ENCODE peak calls at places on chromosomes 7 and 10, in four cellular contexts. One of them, this sample, is unnamed.

GRCh38 chr10:100565206-100565985 is 29.7 kb downstream of the HIF1AN start:
- DNase-seq in pancreas: no peak
- DNase-seq in brain microvascular endothelial cell: no peak
- DNase-seq in esophagus squamous epithelium: no peak
- DNase-seq in this sample: no peak

GRCh38 chr7:89773594-89773993 is 380.7 kb upstream of the STEAP1 start:
- DNase-seq in pancreas: no peak
- DNase-seq in esophagus squamous epithelium: no peak
- DNase-seq in brain microvascular endothelial cell: no peak
- DNase-seq in this sample: no peak

GRCh38 chr10:91416339-91416868 is 6.3 kb downstream of the HECTD2 start:
- DNase-seq in esophagus squamous epithelium: no peak
- DNase-seq in pancreas: no peak
- DNase-seq in brain microvascular endothelial cell: no peak
- DNase-seq in this sample: no peak

GRCh38 chr10:110475722-110476515 is 21.8 kb upstream of the DUSP5 start:
- DNase-seq in pancreas: no peak
- DNase-seq in brain microvascular endothelial cell: no peak
- DNase-seq in esophagus squamous epithelium: no peak
- DNase-seq in this sample: no peak

GRCh38 chr10:112131361-112131760 is 52.2 kb downstream of the GPAM start:
- DNase-seq in pancreas: no peak
- DNase-seq in brain microvascular endothelial cell: no peak
- DNase-seq in esophagus squamous epithelium: no peak
- DNase-seq in this sample: no peak

GRCh38 chr7:49127359-49127848 is 203.1 kb downstream of the CDC14C start:
- DNase-seq in brain microvascular endothelial cell: no peak
- DNase-seq in pancreas: no peak
- DNase-seq in esophagus squamous epithelium: no peak
- DNase-seq in this sample: no peak

GRCh38 chr7:42449431-42449830 is 212.4 kb upstream of the GLI3 start:
- DNase-seq in esophagus squamous epithelium: no peak
- DNase-seq in pancreas: no peak
- DNase-seq in brain microvascular endothelial cell: no peak
- DNase-seq in this sample: no peak

GRCh38 chr7:33395340-33395739 is 266.0 kb downstream of the BBS9 start:
- DNase-seq in esophagus squamous epithelium: no peak
- DNase-seq in brain microvascular endothelial cell: no peak
- DNase-seq in pancreas: no peak
- DNase-seq in this sample: peak

GRCh38 chr7:106065560-106066500 is 46.3 kb downstream of the SYPL1 start:
- DNase-seq in brain microvascular endothelial cell: peak
- DNase-seq in esophagus squamous epithelium: no peak
- DNase-seq in pancreas: no peak
- DNase-seq in this sample: peak

GRCh38 chr7:21243265-21243664 is 184.6 kb upstream of the SP4 start:
- DNase-seq in brain microvascular endothelial cell: no peak
- DNase-seq in esophagus squamous epithelium: no peak
- DNase-seq in pancreas: no peak
- DNase-seq in this sample: no peak

GRCh38 chr7:31948041-31948440 is 122.2 kb downstream of the PDE1C start:
- DNase-seq in esophagus squamous epithelium: no peak
- DNase-seq in brain microvascular endothelial cell: peak
- DNase-seq in pancreas: no peak
- DNase-seq in this sample: peak

GRCh38 chr10:132322621-132323048 is 9.4 kb upstream of the LRRC27 start:
- DNase-seq in esophagus squamous epithelium: no peak
- DNase-seq in pancreas: no peak
- DNase-seq in brain microvascular endothelial cell: no peak
- DNase-seq in this sample: peak

GRCh38 chr7:92375013-92375412 is 72.3 kb upstream of the GATAD1 start:
- DNase-seq in esophagus squamous epithelium: no peak
- DNase-seq in brain microvascular endothelial cell: no peak
- DNase-seq in pancreas: no peak
- DNase-seq in this sample: peak

GRCh38 chr10:42998481-42999384 is 78.1 kb upstream of the RET start:
- DNase-seq in brain microvascular endothelial cell: no peak
- DNase-seq in pancreas: no peak
- DNase-seq in esophagus squamous epithelium: no peak
- DNase-seq in this sample: no peak

GRCh38 chr10:51468424-51468823 is 231.0 kb downstream of the CSTF2T start:
- DNase-seq in esophagus squamous epithelium: no peak
- DNase-seq in brain microvascular endothelial cell: no peak
- DNase-seq in pancreas: no peak
- DNase-seq in this sample: no peak

GRCh38 chr7:40595129-40595528 is 460.3 kb downstream of the SUGCT start:
- DNase-seq in esophagus squamous epithelium: no peak
- DNase-seq in brain microvascular endothelial cell: no peak
- DNase-seq in pancreas: no peak
- DNase-seq in this sample: no peak

GRCh38 chr7:11557627-11558026 is 274.4 kb downstream of the THSD7A start:
- DNase-seq in esophagus squamous epithelium: no peak
- DNase-seq in brain microvascular endothelial cell: peak
- DNase-seq in pancreas: no peak
- DNase-seq in this sample: peak

GRCh38 chr10:68578945-68579344 is 18.8 kb downstream of the TET1 start:
- DNase-seq in esophagus squamous epithelium: no peak
- DNase-seq in brain microvascular endothelial cell: no peak
- DNase-seq in pancreas: no peak
- DNase-seq in this sample: peak

GRCh38 chr10:68572151-68572550 is 12.0 kb downstream of the TET1 start:
- DNase-seq in pancreas: no peak
- DNase-seq in esophagus squamous epithelium: no peak
- DNase-seq in brain microvascular endothelial cell: no peak
- DNase-seq in this sample: no peak

DNA sequence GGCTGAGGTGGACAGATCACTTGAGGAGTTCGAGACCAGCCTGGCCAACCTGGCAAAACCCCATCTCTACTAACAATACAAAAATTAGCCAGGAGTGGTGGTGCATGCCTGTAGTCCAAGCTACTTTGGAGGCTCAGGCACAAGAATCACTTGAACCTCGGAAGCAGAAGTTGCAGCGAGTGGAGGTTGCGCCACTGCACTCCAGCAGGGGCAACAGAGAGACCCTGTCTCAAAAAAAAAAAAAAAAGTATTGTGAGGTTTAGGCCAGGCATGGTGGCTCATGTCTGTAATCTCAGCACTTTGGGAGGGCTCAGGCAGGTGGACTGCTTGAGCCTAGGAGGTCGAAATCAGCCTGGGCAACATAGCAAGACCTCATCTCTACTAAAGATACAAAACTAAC is 16.0 kb downstream of the TET1 start:
- DNase-seq in pancreas: no peak
- DNase-seq in esophagus squamous epithelium: no peak
- DNase-seq in brain microvascular endothelial cell: no peak
- DNase-seq in this sample: no peak
- TF ChIP-seq CTCF in pancreas: no peak
- TF ChIP-seq CTCF in esophagus squamous epithelium: no peak
- TF ChIP-seq CTCF in brain microvascular endothelial cell: peak
- TF ChIP-seq CTCF in this sample: no peak

GRCh38 chr7:25026156-25026555 is 46.2 kb upstream of the OSBPL3 start:
- DNase-seq in esophagus squamous epithelium: no peak
- DNase-seq in brain microvascular endothelial cell: no peak
- DNase-seq in pancreas: no peak
- DNase-seq in this sample: no peak

GRCh38 chr7:25031007-25031406 is 51.0 kb upstream of the OSBPL3 start:
- DNase-seq in esophagus squamous epithelium: peak
- DNase-seq in brain microvascular endothelial cell: no peak
- DNase-seq in pancreas: no peak
- DNase-seq in this sample: no peak

GRCh38 chr7:25028370-25028971 is 48.5 kb upstream of the OSBPL3 start:
- DNase-seq in pancreas: no peak
- DNase-seq in brain microvascular endothelial cell: peak
- DNase-seq in esophagus squamous epithelium: no peak
- DNase-seq in this sample: peak

GRCh38 chr7:25029075-25029474 is 49.1 kb upstream of the OSBPL3 start:
- DNase-seq in brain microvascular endothelial cell: no peak
- DNase-seq in esophagus squamous epithelium: no peak
- DNase-seq in pancreas: no peak
- DNase-seq in this sample: no peak

DNA sequence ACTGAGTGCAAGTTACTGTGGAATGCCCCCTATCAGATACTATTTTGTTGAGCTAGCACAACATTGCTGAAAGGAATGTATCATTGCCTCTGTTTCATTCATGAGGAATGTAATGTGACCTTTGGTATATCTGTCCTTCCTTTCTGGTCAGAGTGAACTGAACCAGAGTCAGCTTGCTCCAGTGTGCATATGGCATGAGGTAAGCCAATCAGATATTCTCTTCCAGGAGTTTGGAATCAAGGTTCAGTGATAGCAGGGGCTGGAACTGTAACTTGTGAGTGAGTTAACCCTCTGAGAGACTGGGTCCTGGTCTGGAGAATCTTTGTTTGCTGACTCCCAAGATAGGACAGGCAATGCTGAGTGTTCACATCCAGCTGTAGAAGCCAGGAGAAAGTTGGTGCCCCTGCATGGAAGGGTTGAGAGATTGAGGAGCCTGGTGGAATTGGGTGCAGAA is 45.3 kb upstream of the OSBPL3 start:
- DNase-seq in pancreas: no peak
- DNase-seq in brain microvascular endothelial cell: peak
- DNase-seq in esophagus squamous epithelium: no peak
- DNase-seq in this sample: peak
- H3K4me3 ChIP-seq in pancreas: no peak
- H3K4me3 ChIP-seq in brain microvascular endothelial cell: no peak
- H3K4me3 ChIP-seq in esophagus squamous epithelium: no peak
- H3K4me3 ChIP-seq in this sample: no peak

GRCh38 chr10:86960003-86960862 is 1.8 kb downstream of the SNCG start:
- DNase-seq in pancreas: peak
- DNase-seq in esophagus squamous epithelium: no peak
- DNase-seq in brain microvascular endothelial cell: peak
- DNase-seq in this sample: peak
- TF ChIP-seq CTCF in pancreas: peak
- TF ChIP-seq CTCF in esophagus squamous epithelium: peak
- TF ChIP-seq CTCF in brain microvascular endothelial cell: peak
- TF ChIP-seq CTCF in this sample: peak

DNA sequence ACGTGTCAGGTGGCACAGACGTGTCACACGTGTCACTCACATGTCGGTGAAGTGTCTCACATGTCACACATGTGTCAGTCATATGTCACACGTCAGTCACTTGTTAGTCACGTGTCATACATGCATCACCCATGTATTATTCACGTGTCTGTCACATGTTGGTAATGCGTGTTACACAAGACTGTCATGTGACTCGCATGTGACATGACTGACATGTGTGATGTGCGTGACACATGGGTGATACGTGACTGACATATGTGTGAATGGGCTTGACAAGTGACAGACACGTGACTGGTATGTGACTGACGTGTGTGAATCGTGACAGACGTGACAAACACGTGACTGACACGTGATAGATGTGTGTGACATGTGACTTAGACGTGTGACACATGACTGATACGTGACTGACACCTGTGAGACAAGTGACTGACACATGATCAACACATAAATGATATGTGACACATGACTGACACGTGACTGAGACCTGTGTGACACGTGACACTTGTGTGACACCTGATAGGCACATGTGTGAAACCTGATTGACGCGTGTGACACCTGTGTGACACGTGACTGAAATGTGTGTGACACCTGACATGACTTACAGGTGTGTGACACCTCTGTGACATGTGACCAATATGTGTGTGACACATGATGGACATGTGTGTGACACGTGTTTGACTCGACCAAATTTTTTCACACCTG is 56.1 kb downstream of the ZNF92 start:
- DNase-seq in pancreas: no peak
- DNase-seq in brain microvascular endothelial cell: no peak
- DNase-seq in esophagus squamous epithelium: no peak
- DNase-seq in this sample: no peak
- H3K4me3 ChIP-seq in pancreas: no peak
- H3K4me3 ChIP-seq in brain microvascular endothelial cell: no peak
- H3K4me3 ChIP-seq in esophagus squamous epithelium: no peak
- H3K4me3 ChIP-seq in this sample: no peak

GRCh38 chr10:61904711-61905445 is 3.4 kb downstream of the ARID5B start:
- DNase-seq in pancreas: no peak
- DNase-seq in brain microvascular endothelial cell: peak
- DNase-seq in esophagus squamous epithelium: no peak
- DNase-seq in this sample: peak
- TF ChIP-seq CTCF in pancreas: no peak
- TF ChIP-seq CTCF in brain microvascular endothelial cell: peak
- TF ChIP-seq CTCF in esophagus squamous epithelium: no peak
- TF ChIP-seq CTCF in this sample: peak

DNA sequence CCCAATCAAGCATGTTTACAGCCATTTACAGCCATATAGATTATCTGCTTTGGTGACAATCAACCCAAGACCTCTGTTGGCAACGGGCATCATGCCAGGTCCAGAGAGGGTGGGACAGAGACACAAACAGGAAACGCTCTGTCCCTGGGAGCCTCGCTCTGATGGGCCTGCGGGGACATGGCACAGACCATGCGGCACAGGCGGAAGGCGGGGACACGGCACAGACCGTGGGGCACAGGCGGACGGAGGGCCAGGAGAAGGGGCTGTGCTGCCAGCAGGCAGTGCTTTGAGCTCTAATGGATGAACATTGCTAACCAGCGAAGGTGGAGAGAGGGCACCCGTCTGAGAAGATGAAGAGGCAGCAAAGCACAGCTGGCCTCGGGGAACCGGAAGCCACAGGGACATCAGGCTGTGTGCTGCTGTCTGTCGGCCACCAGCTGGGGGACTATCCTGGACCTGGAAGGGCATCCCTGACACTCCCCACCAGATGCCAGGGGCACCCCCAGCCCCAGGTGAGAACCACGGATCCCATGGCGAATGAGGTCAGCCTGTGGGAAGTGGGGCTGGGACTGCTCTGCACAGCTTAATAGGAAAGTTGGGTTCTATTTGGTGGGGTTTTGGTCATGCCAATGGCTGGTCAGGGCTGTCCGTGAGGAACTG is 61.0 kb downstream of the DIP2C start:
- DNase-seq in pancreas: no peak
- DNase-seq in brain microvascular endothelial cell: no peak
- DNase-seq in esophagus squamous epithelium: no peak
- DNase-seq in this sample: no peak
- H3K4me3 ChIP-seq in pancreas: no peak
- H3K4me3 ChIP-seq in brain microvascular endothelial cell: no peak
- H3K4me3 ChIP-seq in esophagus squamous epithelium: no peak
- H3K4me3 ChIP-seq in this sample: no peak

GRCh38 chr7:156985101-156985967 is 25.1 kb downstream of the MNX1 start:
- DNase-seq in brain microvascular endothelial cell: no peak
- DNase-seq in esophagus squamous epithelium: no peak
- DNase-seq in pancreas: no peak
- DNase-seq in this sample: no peak
- TF ChIP-seq CTCF in brain microvascular endothelial cell: no peak
- TF ChIP-seq CTCF in esophagus squamous epithelium: no peak
- TF ChIP-seq CTCF in pancreas: no peak
- TF ChIP-seq CTCF in this sample: no peak

DNA sequence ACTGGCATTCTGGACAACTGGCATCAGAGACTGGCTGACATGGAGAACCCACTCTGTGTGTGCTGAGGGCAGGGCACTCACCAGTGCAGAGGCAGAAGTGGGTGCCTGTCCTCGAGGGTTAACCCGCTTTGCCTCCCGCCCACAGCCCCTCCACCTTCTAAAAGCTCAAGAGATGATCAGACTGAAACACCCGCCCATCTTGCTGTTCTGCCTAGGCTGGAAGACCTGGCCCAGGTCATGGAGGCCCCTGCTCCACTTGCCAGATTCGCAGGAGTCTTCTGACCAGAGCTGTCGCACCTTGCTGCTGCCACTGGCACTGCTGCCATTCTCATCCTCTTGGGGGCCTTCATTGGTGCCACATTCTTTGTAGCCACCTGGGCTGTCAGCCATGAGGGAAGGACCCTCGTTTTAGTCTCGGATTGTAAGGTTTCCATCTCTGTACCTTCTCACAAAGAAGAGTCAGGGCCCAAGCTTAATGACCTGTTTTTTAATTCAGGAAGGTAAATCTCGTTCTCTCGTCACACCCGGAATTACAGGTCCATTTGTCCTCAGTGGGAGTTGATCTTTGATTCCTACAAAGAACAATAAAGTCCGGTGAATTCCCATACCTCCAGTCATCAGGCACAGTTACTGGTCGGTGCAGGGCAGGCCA is 1.9 kb downstream of the CYREN start:
- DNase-seq in brain microvascular endothelial cell: no peak
- DNase-seq in esophagus squamous epithelium: no peak
- DNase-seq in pancreas: no peak
- DNase-seq in this sample: no peak
- H3K4me3 ChIP-seq in brain microvascular endothelial cell: no peak
- H3K4me3 ChIP-seq in esophagus squamous epithelium: no peak
- H3K4me3 ChIP-seq in pancreas: peak
- H3K4me3 ChIP-seq in this sample: no peak